ENCODE peak calls at places on chromosomes 12 and 14, in ten cellular contexts. A is cardiac muscle cell; E is uterus; G is endodermal cell; K is GM06990; W is foreskin fibroblast; T is testis; U is endothelial cell of umbilical vein; H is CD8-positive, alpha-beta T cell; F is HepG2. V is an unnamed sample.

GRCh38 chr12:105986779-105987686 is 151.7 kb downstream of the NUAK1 start:
- DNase-seq in A (no peak), E (no peak), G (peak; percentile 62), K (peak; percentile 3), W (peak; percentile 53), T (peak; percentile 25), U (no peak), H (no peak), F (no peak), V (peak; percentile 67)

GRCh38 chr12:68222336-68222735 is 3.3 kb downstream of the IL26 start:
- DNase-seq in A (no peak), E (no peak), G (no peak), K (no peak), W (peak; percentile 13), T (no peak), U (no peak), H (no peak), F (no peak), V (peak; percentile 76)

GRCh38 chr14:68815288-68816182 is 22.7 kb upstream of the ZFP36L1 start:
- DNase-seq in A (no peak), E (no peak), G (peak; percentile 50), K (no peak), W (no peak), T (no peak), U (peak; percentile 62), H (peak; percentile 38), F (no peak), V (no peak)

GRCh38 chr12:131795688-131796410 is 32.3 kb upstream of the MMP17 start:
- DNase-seq in A (no peak), E (no peak), G (peak; percentile 78), K (no peak), W (no peak), T (no peak), U (no peak), H (no peak), F (no peak), V (peak; percentile 73)

GRCh38 chr14:21025374-21026151 is 702 bp upstream of the NDRG2 start:
- DNase-seq in A (peak; percentile 91), E (peak; percentile 95), G (peak; percentile 89), K (no peak), W (no peak), T (peak; percentile 84), U (no peak), H (no peak), F (no peak), V (no peak)

GRCh38 chr12:106205208-106206069 is 42.4 kb downstream of the CKAP4 start:
- DNase-seq in A (no peak), E (no peak), G (peak; percentile 67), K (no peak), W (peak; percentile 16), T (no peak), U (no peak), H (no peak), F (peak; percentile 20), V (peak; percentile 43)

GRCh38 chr12:49332441-49332861 is 4.5 kb downstream of the C1QL4 start:
- DNase-seq in A (no peak), E (no peak), G (no peak), K (no peak), W (no peak), T (peak; percentile 13), U (no peak), H (no peak), F (no peak), V (no peak)

GRCh38 chr12:96425321-96425720 is 25.1 kb upstream of the CDK17 start:
- DNase-seq in A (no peak), E (no peak), G (no peak), K (no peak), W (peak; percentile 94), T (no peak), U (peak; percentile 60), H (no peak), F (no peak), V (peak; percentile 78)

GRCh38 chr12:2225736-2226135 is 172.9 kb downstream of the CACNA1C start:
- DNase-seq in A (no peak), E (no peak), G (no peak), K (no peak), W (peak; percentile 55), T (no peak), U (no peak), H (no peak), F (no peak), V (no peak)

GRCh38 chr14:73295198-73295796 is 58.0 kb downstream of the PAPLN start:
- DNase-seq in A (peak; percentile 53), E (no peak), G (no peak), K (no peak), W (peak; percentile 61), T (peak; percentile 42), U (peak; percentile 71), H (no peak), F (peak; percentile 27), V (peak; percentile 46)

GRCh38 chr12:59937148-59937547 is 341.3 kb downstream of the SLC16A7 start:
- DNase-seq in A (peak; percentile 8), E (no peak), G (no peak), K (no peak), W (peak; percentile 6), T (no peak), U (no peak), H (no peak), F (no peak), V (no peak)

GRCh38 chr12:3770891-3771290 is 18.0 kb upstream of the CRACR2A start:
- DNase-seq in A (no peak), E (no peak), G (no peak), K (no peak), W (peak; percentile 86), T (no peak), U (peak; percentile 41), H (no peak), F (no peak), V (peak; percentile 93)

GRCh38 chr14:104770851-104771272 is 17.9 kb downstream of the SIVA1 start:
- DNase-seq in A (no peak), E (no peak), G (peak; percentile 72), K (no peak), W (peak; percentile 56), T (no peak), U (no peak), H (no peak), F (no peak), V (peak; percentile 21)

GRCh38 chr14:104772707-104773504 is 20.0 kb downstream of the SIVA1 start:
- DNase-seq in A (no peak), E (no peak), G (no peak), K (no peak), W (no peak), T (no peak), U (no peak), H (no peak), F (no peak), V (no peak)

GRCh38 chr14:104771918-104772706 is 19.2 kb downstream of the SIVA1 start:
- DNase-seq in A (no peak), E (no peak), G (no peak), K (no peak), W (no peak), T (no peak), U (no peak), H (no peak), F (no peak), V (peak; percentile 26)

GRCh38 chr14:104770072-104770579 is 17.2 kb downstream of the SIVA1 start:
- DNase-seq in A (no peak), E (no peak), G (no peak), K (no peak), W (peak; percentile 43), T (no peak), U (no peak), H (no peak), F (no peak), V (no peak)

GRCh38 chr14:104771374-104771773 is 18.4 kb downstream of the SIVA1 start:
- DNase-seq in A (no peak), E (no peak), G (no peak), K (no peak), W (no peak), T (no peak), U (no peak), H (no peak), F (no peak), V (no peak)
- H3K4me3 ChIP-seq in A (no peak overlapping the region), E (no peak overlapping the region), G (no peak overlapping the region), K (no peak overlapping the region), W (no peak overlapping the region), T (no peak overlapping the region), U (no peak overlapping the region), H (no peak overlapping the region), F (no peak overlapping the region), V (no peak overlapping the region)

DNA sequence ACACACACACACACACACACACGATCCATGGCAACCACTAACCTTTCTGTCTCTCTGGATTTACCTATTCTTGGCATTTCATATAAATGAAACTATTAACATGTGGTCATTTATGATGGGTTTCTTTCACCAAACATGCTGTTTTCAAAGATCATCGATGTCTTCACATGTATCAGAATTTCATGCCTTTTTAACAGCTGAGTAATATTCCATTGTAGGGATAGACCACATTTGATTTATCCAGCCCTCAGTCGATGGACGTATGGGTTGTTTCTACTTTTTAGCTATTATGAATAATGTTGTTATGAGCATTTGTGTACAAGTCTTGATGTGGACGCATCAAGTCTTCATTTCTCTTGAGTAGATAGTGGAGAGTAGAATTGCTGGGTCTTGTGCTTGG is 56.5 kb downstream of the MVK start:
- DNase-seq in A (no peak), E (no peak), G (no peak), K (no peak), W (no peak), T (no peak), U (no peak), H (no peak), F (no peak), V (no peak)
- TF ChIP-seq CTCF in A (no peak), E (no peak), G (no peak), K (no peak), W (no peak), T (no peak), U (no peak), H (no peak), F (no peak), V (no peak)

DNA sequence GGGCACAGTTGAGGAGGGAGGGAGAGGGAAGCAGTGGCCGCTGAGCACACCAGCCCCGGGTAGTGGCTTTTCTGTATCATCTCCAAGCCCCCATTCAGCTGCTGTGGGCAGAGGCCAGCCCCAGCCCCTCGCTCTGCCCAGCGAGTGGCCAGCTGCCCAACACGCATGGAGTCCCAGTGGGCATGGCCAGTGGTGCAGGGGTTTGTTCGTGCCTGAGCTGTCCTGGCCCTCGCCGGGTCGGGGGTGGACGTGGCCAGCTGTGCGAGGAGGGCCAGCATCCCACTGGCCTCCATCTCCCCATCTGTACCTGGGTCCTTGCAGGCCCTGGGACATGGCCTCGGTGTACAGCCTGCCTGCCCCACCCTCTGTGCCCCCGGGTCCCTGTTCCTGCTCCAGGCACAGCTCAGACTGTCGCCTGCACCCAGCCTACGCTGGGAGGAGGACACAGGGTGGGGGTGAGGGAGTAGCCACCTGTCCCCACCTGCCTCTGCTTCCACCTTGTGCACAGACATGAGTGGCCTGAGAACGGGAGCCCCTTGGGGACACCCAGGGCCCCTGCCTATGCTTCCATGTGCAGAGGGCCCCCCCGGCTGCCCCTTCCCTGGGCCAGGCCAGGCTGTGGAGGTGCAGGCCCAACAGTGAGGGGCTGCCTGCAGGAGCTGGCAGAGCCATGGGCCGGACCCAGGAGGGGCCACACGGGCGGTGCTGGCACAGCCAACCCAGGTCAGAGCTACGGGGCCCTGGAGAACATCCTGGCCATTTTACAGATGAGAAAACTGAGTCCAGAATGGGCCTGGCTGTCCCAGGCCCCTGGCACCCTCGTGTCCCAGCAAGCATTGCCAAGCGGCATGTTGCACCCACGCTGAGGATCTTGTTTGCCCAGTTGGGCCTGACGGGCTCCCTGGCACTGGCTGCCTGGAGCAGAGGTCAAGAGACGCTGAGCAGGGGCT is 4.3 kb downstream of the INF2 start:
- DNase-seq in A (no peak), E (no peak), G (no peak), K (no peak), W (no peak), T (no peak), U (no peak), H (no peak), F (no peak), V (no peak)
- H3K4me3 ChIP-seq in A (no peak overlapping the region), E (no peak overlapping the region), G (no peak overlapping the region), K (no peak overlapping the region), W (no peak overlapping the region), T (no peak overlapping the region), U (no peak overlapping the region), H (peak overlapping the region; percentile 17), F (no peak overlapping the region), V (no peak overlapping the region)

GRCh38 chr14:38646391-38646790 is 390.5 kb upstream of the CLEC14A start:
- DNase-seq in A (no peak), E (no peak), G (no peak), K (no peak), W (no peak), T (no peak), U (peak; percentile 1), H (no peak), F (no peak), V (no peak)
- TF ChIP-seq CTCF in A (no peak), E (no peak), G (no peak), K (no peak), W (no peak), T (no peak), U (no peak), H (no peak), F (no peak), V (no peak)

V was measured in epithelial cell of esophagus.